ENCODE peak calls at places on chromosome 1, in five cellular contexts. O, P, G, D and J are unnamed samples.
A peak's percentile ranks its signal among the peaks of the same experiment; 100 is the strongest.

GRCh38 chr1:62962794-62963776 is 179.2 kb downstream of the ATG4C start:
- DNase-seq in O (peak; percentile 3), P (peak; percentile 54), G (peak; percentile 32), D (peak; percentile 8), J (peak; percentile 53)

GRCh38 chr1:50976111-50976889 is 6.3 kb downstream of the CDKN2C start:
- DNase-seq in O (no peak), P (no peak), G (no peak), D (no peak), J (no peak)

GRCh38 chr1:233281711-233282581 is 13.6 kb downstream of the PCNX2 start:
- DNase-seq in O (peak; percentile 87), P (peak; percentile 70), G (no peak), D (peak; percentile 3), J (peak; percentile 42)

GRCh38 chr1:179767996-179768395 is 24.9 kb downstream of the FAM163A start:
- DNase-seq in O (no peak), P (no peak), G (no peak), D (no peak), J (no peak)

GRCh38 chr1:178037510-178038253 is 56.2 kb upstream of the RASAL2 start:
- DNase-seq in O (peak; percentile 61), P (peak; percentile 49), G (peak; percentile 93), D (peak; percentile 48), J (peak; percentile 76)

GRCh38 chr1:91697322-91698260 is 188.4 kb downstream of the TGFBR3 start:
- DNase-seq in O (peak; percentile 57), P (peak; percentile 14), G (no peak), D (no peak), J (peak; percentile 96)

GRCh38 chr1:220410681-220411080 is 117.3 kb upstream of the MARK1 start:
- DNase-seq in O (peak; percentile 13), P (no peak), G (no peak), D (peak; percentile 30), J (peak; percentile 41)

GRCh38 chr1:31627301-31627929 is 9.9 kb downstream of the HCRTR1 start:
- DNase-seq in O (no peak), P (no peak), G (peak; percentile 78), D (peak; percentile 33), J (no peak)

GRCh38 chr1:53957231-53957818 is 11.2 kb downstream of the LRRC42 start:
- DNase-seq in O (peak; percentile 68), P (no peak), G (no peak), D (peak; percentile 52), J (no peak)

DNA sequence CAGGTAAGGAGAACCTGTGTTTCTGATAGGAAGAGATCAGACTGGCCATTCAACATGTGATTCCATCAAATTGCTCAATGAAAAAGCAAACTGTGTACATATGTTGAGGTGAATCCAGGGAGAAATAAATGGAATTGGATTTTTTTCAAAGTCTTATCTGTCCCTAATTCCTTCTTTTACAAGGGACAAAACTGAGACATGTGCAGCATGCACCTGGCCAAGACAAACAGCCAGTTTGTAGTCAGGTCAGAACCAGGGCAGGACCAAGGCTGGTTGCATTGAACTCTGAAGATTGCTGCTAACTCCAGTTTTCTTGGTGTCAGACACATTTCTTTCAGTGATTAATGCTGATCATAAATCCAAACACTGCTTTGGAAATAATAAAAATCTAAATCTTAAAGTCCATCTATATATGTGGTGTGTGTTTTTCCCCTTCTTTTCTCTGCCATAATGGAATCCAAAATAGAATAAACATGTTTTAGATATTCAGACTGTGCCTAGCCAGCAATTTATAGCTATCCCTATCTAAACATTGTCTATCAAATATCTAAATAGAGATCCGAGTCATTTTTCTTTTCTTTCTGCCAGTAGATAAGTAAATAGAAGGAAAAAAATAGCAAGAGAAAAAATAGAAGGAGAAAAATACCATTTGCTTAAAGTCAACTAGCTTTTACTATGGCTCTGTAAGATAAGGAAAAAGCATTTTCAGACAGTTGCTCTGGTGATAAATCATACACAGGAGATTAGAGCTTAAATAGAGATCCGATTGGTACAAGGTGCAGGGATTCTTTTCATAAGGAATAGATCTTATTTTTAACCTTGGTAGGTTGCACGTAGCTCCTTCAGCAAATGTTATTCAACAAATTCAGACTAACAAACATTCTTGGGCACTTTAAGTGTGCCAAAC is 69.8 kb upstream of the CCDC190 start:
- DNase-seq in O (no peak), P (no peak), G (no peak), D (no peak), J (no peak)
- TF ChIP-seq CTCF in O (no peak), P (no peak), G (no peak), D (no peak), J (no peak)

GRCh38 chr1:27348861-27349783 is 7.3 kb downstream of the SYTL1 start:
- DNase-seq in O (no peak), P (no peak), G (peak; percentile 70), D (peak; percentile 82), J (no peak)
- TF ChIP-seq CTCF in O (no peak), P (no peak), G (no peak), D (no peak), J (no peak)

GRCh38 chr1:13224480-13225060 is 1.4 kb downstream of the PRAMEF18 start:
- DNase-seq in O (no peak), P (no peak), G (no peak), D (no peak), J (no peak)

DNA sequence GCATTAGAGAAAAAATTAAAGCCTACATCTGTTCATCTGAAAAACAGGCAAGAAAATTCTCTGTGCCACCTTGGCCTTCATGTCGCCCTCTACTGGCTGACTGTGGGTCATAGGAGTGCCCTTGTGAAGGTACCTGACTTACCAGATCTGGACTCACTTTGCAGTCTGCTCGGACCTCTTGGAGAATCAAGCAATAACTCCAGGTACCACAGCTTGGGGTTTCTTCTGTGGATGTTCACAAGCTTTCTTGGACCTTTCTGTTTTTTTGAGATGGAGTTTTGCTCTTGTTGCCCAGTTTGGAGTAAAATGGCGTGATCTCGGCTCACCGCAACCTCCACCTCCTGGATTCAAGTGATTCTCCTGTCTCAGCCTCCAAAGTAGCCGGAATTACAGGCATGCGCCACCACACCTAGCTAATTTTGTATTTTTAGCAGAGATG is 2.4 kb upstream of the PRAMEF18 start:
- DNase-seq in O (no peak), P (no peak), G (peak; percentile 52), D (no peak), J (no peak)
- TF ChIP-seq CTCF in O (no peak), P (peak; percentile 12), G (no peak), D (no peak), J (peak; percentile 21)

GRCh38 chr1:224517171-224517570 is 82.6 kb upstream of the WDR26 start:
- DNase-seq in O (no peak), P (no peak), G (no peak), D (no peak), J (no peak)

GRCh38 chr1:224523676-224524075 is 89.1 kb upstream of the WDR26 start:
- DNase-seq in O (no peak), P (no peak), G (no peak), D (no peak), J (no peak)

GRCh38 chr1:224520808-224521207 is 86.2 kb upstream of the WDR26 start:
- DNase-seq in O (no peak), P (no peak), G (no peak), D (no peak), J (no peak)

GRCh38 chr1:224521904-224522734 is 87.5 kb upstream of the WDR26 start:
- DNase-seq in O (no peak), P (no peak), G (no peak), D (no peak), J (no peak)

GRCh38 chr1:224519874-224520273 is 85.3 kb upstream of the WDR26 start:
- DNase-seq in O (no peak), P (no peak), G (no peak), D (no peak), J (peak; percentile 72)
- TF ChIP-seq CTCF in O (no peak), P (no peak), G (no peak), D (no peak), J (no peak)